ENCODE peak calls at places on chromosomes 11 and 22, in five cellular contexts. One of them, this sample, is unnamed.

GRCh38 chr11:72759468-72759867 is 7.3 kb upstream of the ARAP1 start:
- DNase-seq in GM12865: no peak
- DNase-seq in AG09319: no peak
- DNase-seq in neural crest cell: no peak
- DNase-seq in tibial nerve: no peak
- DNase-seq in this sample: no peak

GRCh38 chr22:16949561-16949960 is 58.5 kb downstream of the GAB4 start:
- DNase-seq in GM12865: peak
- DNase-seq in AG09319: no peak
- DNase-seq in neural crest cell: no peak
- DNase-seq in tibial nerve: no peak
- DNase-seq in this sample: no peak

GRCh38 chr22:41048791-41049717 is 43.3 kb upstream of the EP300 start:
- DNase-seq in GM12865: no peak
- DNase-seq in AG09319: peak
- DNase-seq in neural crest cell: peak
- DNase-seq in tibial nerve: peak
- DNase-seq in this sample: peak

GRCh38 chr22:20761536-20761935 is 12.4 kb upstream of the SERPIND1 start:
- DNase-seq in GM12865: no peak
- DNase-seq in AG09319: no peak
- DNase-seq in neural crest cell: no peak
- DNase-seq in tibial nerve: no peak
- DNase-seq in this sample: peak

GRCh38 chr22:24421428-24421931 is 5.9 kb upstream of the ADORA2A start:
- DNase-seq in GM12865: peak
- DNase-seq in AG09319: no peak
- DNase-seq in neural crest cell: no peak
- DNase-seq in tibial nerve: no peak
- DNase-seq in this sample: no peak

GRCh38 chr11:47271961-47272661 is 2.2 kb downstream of the MADD start:
- DNase-seq in GM12865: peak
- DNase-seq in AG09319: no peak
- DNase-seq in neural crest cell: no peak
- DNase-seq in tibial nerve: no peak
- DNase-seq in this sample: no peak

GRCh38 chr11:45319077-45319476 is 32.9 kb upstream of the SYT13 start:
- DNase-seq in GM12865: no peak
- DNase-seq in AG09319: no peak
- DNase-seq in neural crest cell: no peak
- DNase-seq in tibial nerve: no peak
- DNase-seq in this sample: no peak

GRCh38 chr22:23382796-23383195 is 197.3 kb downstream of the IGLL1 start:
- DNase-seq in GM12865: no peak
- DNase-seq in AG09319: no peak
- DNase-seq in neural crest cell: no peak
- DNase-seq in tibial nerve: no peak
- DNase-seq in this sample: no peak

GRCh38 chr22:24589518-24590030 is 3.3 kb downstream of the LRRC75B start:
- DNase-seq in GM12865: no peak
- DNase-seq in AG09319: no peak
- DNase-seq in neural crest cell: no peak
- DNase-seq in tibial nerve: no peak
- DNase-seq in this sample: no peak

GRCh38 chr11:134544095-134544815 is 132.2 kb upstream of the B3GAT1 start:
- DNase-seq in GM12865: no peak
- DNase-seq in AG09319: no peak
- DNase-seq in neural crest cell: no peak
- DNase-seq in tibial nerve: no peak
- DNase-seq in this sample: no peak

GRCh38 chr11:133681901-133682300 is 149.6 kb upstream of the OPCML start:
- DNase-seq in GM12865: no peak
- DNase-seq in AG09319: no peak
- DNase-seq in neural crest cell: no peak
- DNase-seq in tibial nerve: no peak
- DNase-seq in this sample: no peak

GRCh38 chr11:74989269-74989655 is 529 bp downstream of the NEU3 start:
- DNase-seq in GM12865: peak
- DNase-seq in AG09319: no peak
- DNase-seq in neural crest cell: no peak
- DNase-seq in tibial nerve: no peak
- DNase-seq in this sample: no peak

GRCh38 chr11:115682101-115682500 is 177.9 kb upstream of the CADM1 start:
- DNase-seq in GM12865: no peak
- DNase-seq in AG09319: no peak
- DNase-seq in neural crest cell: no peak
- DNase-seq in tibial nerve: no peak
- DNase-seq in this sample: no peak

GRCh38 chr11:400241-400729 is 6.3 kb downstream of the PKP3 start:
- DNase-seq in GM12865: no peak
- DNase-seq in AG09319: no peak
- DNase-seq in neural crest cell: no peak
- DNase-seq in tibial nerve: no peak
- DNase-seq in this sample: no peak

GRCh38 chr11:96424693-96425092 is 34.9 kb downstream of the JRKL start:
- DNase-seq in GM12865: no peak
- DNase-seq in AG09319: peak
- DNase-seq in neural crest cell: no peak
- DNase-seq in tibial nerve: no peak
- DNase-seq in this sample: peak

GRCh38 chr11:33692013-33692504 is 8.6 kb downstream of the C11orf91 start:
- DNase-seq in GM12865: peak
- DNase-seq in AG09319: peak
- DNase-seq in neural crest cell: no peak
- DNase-seq in tibial nerve: peak
- DNase-seq in this sample: peak

GRCh38 chr11:1924121-1924520 is 4.6 kb downstream of the TNNT3 start:
- DNase-seq in GM12865: no peak
- DNase-seq in AG09319: no peak
- DNase-seq in neural crest cell: no peak
- DNase-seq in tibial nerve: no peak
- DNase-seq in this sample: no peak

GRCh38 chr11:217704-218103 is 10.2 kb downstream of the RIC8A start:
- DNase-seq in GM12865: no peak
- DNase-seq in AG09319: no peak
- DNase-seq in neural crest cell: no peak
- DNase-seq in tibial nerve: no peak
- DNase-seq in this sample: no peak

GRCh38 chr11:74725701-74726100 is 5.5 kb downstream of the CHRDL2 start:
- DNase-seq in GM12865: no peak
- DNase-seq in AG09319: no peak
- DNase-seq in neural crest cell: no peak
- DNase-seq in tibial nerve: no peak
- DNase-seq in this sample: no peak

GRCh38 chr11:57638811-57639320 is 10.8 kb downstream of the YPEL4 start:
- DNase-seq in GM12865: no peak
- DNase-seq in AG09319: no peak
- DNase-seq in neural crest cell: no peak
- DNase-seq in tibial nerve: no peak
- DNase-seq in this sample: no peak

GRCh38 chr11:199782-200181 is 6.9 kb downstream of the SCGB1C1 start:
- DNase-seq in GM12865: no peak
- DNase-seq in AG09319: no peak
- DNase-seq in neural crest cell: no peak
- DNase-seq in tibial nerve: no peak
- DNase-seq in this sample: no peak

GRCh38 chr11:44568706-44569473 is 3.4 kb downstream of the CD82 start:
- DNase-seq in GM12865: peak
- DNase-seq in AG09319: peak
- DNase-seq in neural crest cell: no peak
- DNase-seq in tibial nerve: peak
- DNase-seq in this sample: peak

GRCh38 chr22:48415535-48415934 is 1412.1 kb downstream of the BRD1 start:
- DNase-seq in GM12865: no peak
- DNase-seq in AG09319: no peak
- DNase-seq in neural crest cell: no peak
- DNase-seq in tibial nerve: no peak
- DNase-seq in this sample: no peak

GRCh38 chr11:116535954-116536353 is 236.8 kb downstream of the BUD13 start:
- DNase-seq in GM12865: no peak
- DNase-seq in AG09319: no peak
- DNase-seq in neural crest cell: no peak
- DNase-seq in tibial nerve: no peak
- DNase-seq in this sample: no peak

GRCh38 chr11:8032122-8032521 is 45.0 kb downstream of the EIF3F start:
- DNase-seq in GM12865: no peak
- DNase-seq in AG09319: no peak
- DNase-seq in neural crest cell: no peak
- DNase-seq in tibial nerve: no peak
- DNase-seq in this sample: no peak

GRCh38 chr11:4385978-4386740 is 7.3 kb downstream of the TRIM21 start:
- DNase-seq in GM12865: no peak
- DNase-seq in AG09319: no peak
- DNase-seq in neural crest cell: no peak
- DNase-seq in tibial nerve: no peak
- DNase-seq in this sample: no peak

GRCh38 chr11:130180491-130180890 is 20.9 kb downstream of the ST14 start:
- DNase-seq in GM12865: peak
- DNase-seq in AG09319: no peak
- DNase-seq in neural crest cell: no peak
- DNase-seq in tibial nerve: no peak
- DNase-seq in this sample: peak

GRCh38 chr11:83019888-83020579 is 51.7 kb downstream of the RAB30 start:
- DNase-seq in GM12865: no peak
- DNase-seq in AG09319: no peak
- DNase-seq in neural crest cell: no peak
- DNase-seq in tibial nerve: no peak
- DNase-seq in this sample: no peak

GRCh38 chr11:71999360-71999759 is 651 bp downstream of the IL18BP start:
- DNase-seq in GM12865: no peak
- DNase-seq in AG09319: no peak
- DNase-seq in neural crest cell: no peak
- DNase-seq in tibial nerve: no peak
- DNase-seq in this sample: no peak

GRCh38 chr22:49323751-49324415 is 503.8 kb downstream of the BRD1 start:
- DNase-seq in GM12865: no peak
- DNase-seq in AG09319: no peak
- DNase-seq in neural crest cell: no peak
- DNase-seq in tibial nerve: no peak
- DNase-seq in this sample: no peak

GRCh38 chr11:113697798-113698407 is 8.2 kb downstream of the TMPRSS5 start:
- DNase-seq in GM12865: no peak
- DNase-seq in AG09319: no peak
- DNase-seq in neural crest cell: no peak
- DNase-seq in tibial nerve: no peak
- DNase-seq in this sample: no peak

DNA sequence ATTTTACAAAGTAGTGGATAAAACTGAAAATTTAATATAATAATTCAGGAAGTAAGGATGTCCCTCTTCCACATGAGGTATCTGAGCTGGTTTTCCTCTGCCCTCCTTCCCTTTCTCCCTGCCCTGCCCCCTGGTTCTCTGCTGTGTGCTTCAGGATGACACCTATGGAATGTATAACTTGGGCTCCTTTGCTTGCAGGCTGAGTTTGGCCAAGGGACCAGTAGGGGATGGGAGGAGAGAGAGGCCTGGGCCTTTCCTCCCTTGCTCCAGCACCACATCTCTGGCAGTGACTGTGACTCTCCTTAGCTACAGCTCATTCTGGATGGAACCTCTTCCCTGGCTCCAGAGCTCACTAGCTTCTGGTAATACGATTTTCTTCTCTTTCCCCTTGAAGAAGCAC is 10.1 kb downstream of the IRAG1 start:
- DNase-seq in GM12865: no peak
- DNase-seq in AG09319: no peak
- DNase-seq in neural crest cell: no peak
- DNase-seq in tibial nerve: no peak
- DNase-seq in this sample: no peak
- TF ChIP-seq CTCF in GM12865: no peak
- TF ChIP-seq CTCF in AG09319: no peak
- TF ChIP-seq CTCF in neural crest cell: no peak
- TF ChIP-seq CTCF in tibial nerve: no peak
- TF ChIP-seq CTCF in this sample: no peak

DNA sequence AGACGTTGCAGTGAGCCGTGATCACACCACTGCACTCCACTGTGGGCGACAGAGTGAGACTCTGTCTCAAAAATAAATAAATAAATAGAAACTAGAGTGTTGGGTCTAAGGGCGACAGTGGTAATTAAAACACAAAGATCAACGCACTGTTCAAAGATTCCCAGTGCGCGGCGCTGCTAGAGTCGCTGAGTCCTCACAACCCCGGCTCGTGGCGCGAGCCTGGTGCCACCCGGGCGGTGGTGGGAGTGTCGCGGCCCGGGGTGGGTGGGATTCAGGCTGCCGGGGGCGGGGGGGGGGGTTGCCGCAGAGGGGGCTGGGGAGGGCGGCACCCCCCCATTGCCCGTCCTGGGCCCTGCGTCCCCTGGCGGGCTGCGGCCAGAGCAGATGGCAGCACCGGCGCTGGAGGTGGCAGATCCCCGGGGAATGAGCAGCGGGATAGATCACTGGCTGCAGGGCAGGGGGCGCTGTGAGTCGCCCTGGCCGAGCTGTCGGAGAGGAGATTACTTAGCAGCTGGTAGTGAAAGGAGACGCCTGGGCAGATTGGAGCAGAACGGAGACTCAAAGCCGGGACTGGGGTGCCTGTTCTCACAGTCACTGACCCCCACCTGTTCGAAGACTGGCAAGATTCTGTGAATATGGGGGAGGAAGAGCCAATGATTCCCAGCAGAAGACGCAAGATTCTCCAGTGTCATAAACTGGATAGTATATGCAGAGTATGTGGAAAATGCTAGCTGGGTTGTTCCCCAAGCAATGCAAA is 30.2 kb upstream of the APOBEC3A start:
- DNase-seq in GM12865: peak
- DNase-seq in AG09319: no peak
- DNase-seq in neural crest cell: peak
- DNase-seq in tibial nerve: peak
- DNase-seq in this sample: peak
- TF ChIP-seq CTCF in GM12865: peak
- TF ChIP-seq CTCF in AG09319: peak
- TF ChIP-seq CTCF in neural crest cell: peak
- TF ChIP-seq CTCF in tibial nerve: peak
- TF ChIP-seq CTCF in this sample: peak

DNA sequence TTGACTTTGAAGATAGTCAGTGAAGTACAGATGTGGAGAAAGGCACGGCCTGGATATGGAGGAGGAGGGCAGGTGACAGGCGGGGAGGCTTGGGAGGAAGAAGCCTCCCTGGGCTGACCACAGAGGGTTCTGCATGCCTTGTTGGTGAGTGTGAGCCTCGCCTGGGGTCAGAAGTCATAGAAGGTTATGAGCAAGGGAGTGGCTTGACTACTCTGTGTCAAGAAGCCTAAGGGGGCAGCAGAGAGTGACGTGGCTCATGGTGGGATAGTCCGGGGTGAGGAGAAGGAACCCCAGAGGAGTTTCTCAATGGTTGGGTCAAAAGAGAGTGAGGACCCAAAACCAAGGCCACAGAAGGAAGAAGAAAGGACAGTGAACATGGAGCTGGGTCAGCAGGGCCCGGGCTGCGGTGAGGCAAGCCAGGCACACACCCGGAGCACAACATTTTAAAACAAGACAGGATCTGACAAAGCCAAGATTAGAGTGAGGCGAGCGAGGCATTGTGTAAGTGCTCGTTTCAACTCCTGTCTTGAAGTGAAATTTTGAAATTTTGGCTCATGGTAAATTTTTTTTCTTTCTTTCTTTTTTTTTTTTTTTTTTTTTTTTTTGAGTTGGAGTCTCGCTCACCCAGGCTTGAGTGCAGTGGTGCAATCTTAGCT is 31.9 kb downstream of the PDGFB start:
- DNase-seq in GM12865: no peak
- DNase-seq in AG09319: no peak
- DNase-seq in neural crest cell: no peak
- DNase-seq in tibial nerve: no peak
- DNase-seq in this sample: peak
- TF ChIP-seq CTCF in GM12865: no peak
- TF ChIP-seq CTCF in AG09319: no peak
- TF ChIP-seq CTCF in neural crest cell: no peak
- TF ChIP-seq CTCF in tibial nerve: no peak
- TF ChIP-seq CTCF in this sample: peak

GRCh38 chr11:121671276-121672168 is 218.8 kb upstream of the SORL1-AS1 start:
- DNase-seq in GM12865: no peak
- DNase-seq in AG09319: no peak
- DNase-seq in neural crest cell: no peak
- DNase-seq in tibial nerve: no peak
- DNase-seq in this sample: no peak
- TF ChIP-seq CTCF in GM12865: no peak
- TF ChIP-seq CTCF in AG09319: no peak
- TF ChIP-seq CTCF in neural crest cell: no peak
- TF ChIP-seq CTCF in tibial nerve: no peak
- TF ChIP-seq CTCF in this sample: no peak

This sample was measured in HFFc6.